ENCODE peak calls at places on chromosomes 16 and 17, in seven cellular contexts. One of them, this sample, is unnamed.

GRCh38 chr16:55494994-55495421 is 13.9 kb upstream of the LPCAT2 start:
- DNase-seq in spleen: no peak
- DNase-seq in psoas muscle: no peak
- DNase-seq in body of pancreas: peak; percentile 72
- DNase-seq in lower leg skin: peak; percentile 65
- DNase-seq in retinal pigment epithelial cell: no peak
- DNase-seq in tibial nerve: peak; percentile 81
- DNase-seq in this sample: peak; percentile 81

GRCh38 chr16:1984347-1985225 is 593 bp downstream of the GFER start:
- DNase-seq in retinal pigment epithelial cell: no peak
- DNase-seq in spleen: no peak
- DNase-seq in tibial nerve: no peak
- DNase-seq in body of pancreas: no peak
- DNase-seq in lower leg skin: no peak
- DNase-seq in psoas muscle: no peak
- DNase-seq in this sample: no peak

GRCh38 chr16:6193718-6194117 is 1096.1 kb upstream of the EEF2KMT start:
- DNase-seq in spleen: no peak
- DNase-seq in retinal pigment epithelial cell: no peak
- DNase-seq in lower leg skin: no peak
- DNase-seq in tibial nerve: no peak
- DNase-seq in psoas muscle: no peak
- DNase-seq in body of pancreas: no peak
- DNase-seq in this sample: no peak

GRCh38 chr16:71338193-71338592 is 20.3 kb upstream of the CALB2 start:
- DNase-seq in tibial nerve: no peak
- DNase-seq in retinal pigment epithelial cell: no peak
- DNase-seq in lower leg skin: no peak
- DNase-seq in spleen: no peak
- DNase-seq in body of pancreas: no peak
- DNase-seq in psoas muscle: no peak
- DNase-seq in this sample: no peak

GRCh38 chr17:67196422-67196821 is 48.6 kb downstream of the HELZ start:
- DNase-seq in spleen: no peak
- DNase-seq in psoas muscle: no peak
- DNase-seq in lower leg skin: no peak
- DNase-seq in body of pancreas: no peak
- DNase-seq in tibial nerve: no peak
- DNase-seq in retinal pigment epithelial cell: no peak
- DNase-seq in this sample: no peak

GRCh38 chr17:76142044-76143041 is 1.3 kb upstream of the FOXJ1 start:
- DNase-seq in psoas muscle: peak; percentile 47
- DNase-seq in lower leg skin: no peak
- DNase-seq in spleen: peak; percentile 70
- DNase-seq in tibial nerve: no peak
- DNase-seq in retinal pigment epithelial cell: no peak
- DNase-seq in body of pancreas: no peak
- DNase-seq in this sample: no peak

GRCh38 chr16:8878523-8878911 is 3.6 kb upstream of the LITAFD start:
- DNase-seq in retinal pigment epithelial cell: no peak
- DNase-seq in lower leg skin: no peak
- DNase-seq in tibial nerve: peak; percentile 40
- DNase-seq in body of pancreas: peak; percentile 40
- DNase-seq in psoas muscle: peak; percentile 45
- DNase-seq in spleen: no peak
- DNase-seq in this sample: no peak

GRCh38 chr17:82059272-82060000 is 6.2 kb downstream of the DUS1L start:
- DNase-seq in lower leg skin: no peak
- DNase-seq in spleen: peak; percentile 72
- DNase-seq in tibial nerve: no peak
- DNase-seq in retinal pigment epithelial cell: no peak
- DNase-seq in psoas muscle: peak; percentile 45
- DNase-seq in body of pancreas: no peak
- DNase-seq in this sample: no peak

GRCh38 chr17:34171245-34171818 is 83.8 kb upstream of the CCL2 start:
- DNase-seq in retinal pigment epithelial cell: no peak
- DNase-seq in lower leg skin: peak; percentile 52
- DNase-seq in tibial nerve: peak; percentile 72
- DNase-seq in body of pancreas: peak; percentile 77
- DNase-seq in spleen: no peak
- DNase-seq in psoas muscle: peak; percentile 63
- DNase-seq in this sample: peak; percentile 14

GRCh38 chr17:12599185-12599920 is 66.3 kb upstream of the MYOCD start:
- DNase-seq in lower leg skin: no peak
- DNase-seq in retinal pigment epithelial cell: no peak
- DNase-seq in psoas muscle: no peak
- DNase-seq in tibial nerve: no peak
- DNase-seq in spleen: no peak
- DNase-seq in body of pancreas: no peak
- DNase-seq in this sample: no peak

GRCh38 chr17:40600486-40601046 is 35.3 kb upstream of the CCR7 start:
- DNase-seq in retinal pigment epithelial cell: no peak
- DNase-seq in lower leg skin: no peak
- DNase-seq in psoas muscle: no peak
- DNase-seq in body of pancreas: no peak
- DNase-seq in tibial nerve: no peak
- DNase-seq in spleen: no peak
- DNase-seq in this sample: no peak

GRCh38 chr17:63492940-63493339 is 16.1 kb downstream of the ACE start:
- DNase-seq in body of pancreas: no peak
- DNase-seq in psoas muscle: no peak
- DNase-seq in tibial nerve: no peak
- DNase-seq in retinal pigment epithelial cell: no peak
- DNase-seq in spleen: no peak
- DNase-seq in lower leg skin: no peak
- DNase-seq in this sample: no peak

GRCh38 chr17:82440991-82441627 is 9.4 kb downstream of the CYBC1 start:
- DNase-seq in body of pancreas: peak; percentile 29
- DNase-seq in tibial nerve: no peak
- DNase-seq in psoas muscle: peak; percentile 79
- DNase-seq in lower leg skin: no peak
- DNase-seq in retinal pigment epithelial cell: no peak
- DNase-seq in spleen: peak; percentile 83
- DNase-seq in this sample: no peak

GRCh38 chr17:83186226-83186625 is 106.8 kb downstream of the METRNL start:
- DNase-seq in body of pancreas: peak; percentile 2
- DNase-seq in tibial nerve: no peak
- DNase-seq in spleen: no peak
- DNase-seq in psoas muscle: peak; percentile 24
- DNase-seq in lower leg skin: peak; percentile 12
- DNase-seq in retinal pigment epithelial cell: no peak
- DNase-seq in this sample: no peak

GRCh38 chr16:51151951-51152663 is 1.0 kb upstream of the SALL1 start:
- DNase-seq in lower leg skin: no peak
- DNase-seq in spleen: no peak
- DNase-seq in tibial nerve: peak; percentile 17
- DNase-seq in psoas muscle: no peak
- DNase-seq in retinal pigment epithelial cell: no peak
- DNase-seq in body of pancreas: peak; percentile 22
- DNase-seq in this sample: peak; percentile 78

GRCh38 chr17:50541402-50541915 is 5.5 kb upstream of the SPATA20 start:
- DNase-seq in psoas muscle: no peak
- DNase-seq in retinal pigment epithelial cell: no peak
- DNase-seq in spleen: no peak
- DNase-seq in body of pancreas: no peak
- DNase-seq in lower leg skin: no peak
- DNase-seq in tibial nerve: no peak
- DNase-seq in this sample: no peak
- TF ChIP-seq CTCF in psoas muscle: no peak
- TF ChIP-seq CTCF in retinal pigment epithelial cell: no peak
- TF ChIP-seq CTCF in spleen: no peak
- TF ChIP-seq CTCF in body of pancreas: no peak
- TF ChIP-seq CTCF in lower leg skin: no peak
- TF ChIP-seq CTCF in tibial nerve: no peak
- TF ChIP-seq CTCF in this sample: no peak

GRCh38 chr16:57859331-57859730 is 57.0 kb upstream of the KIFC3 start:
- DNase-seq in lower leg skin: no peak
- DNase-seq in tibial nerve: no peak
- DNase-seq in retinal pigment epithelial cell: no peak
- DNase-seq in psoas muscle: no peak
- DNase-seq in body of pancreas: no peak
- DNase-seq in spleen: peak; percentile 16
- DNase-seq in this sample: no peak
- TF ChIP-seq CTCF in lower leg skin: no peak
- TF ChIP-seq CTCF in tibial nerve: no peak
- TF ChIP-seq CTCF in retinal pigment epithelial cell: peak; percentile 57
- TF ChIP-seq CTCF in psoas muscle: no peak
- TF ChIP-seq CTCF in body of pancreas: no peak
- TF ChIP-seq CTCF in spleen: no peak
- TF ChIP-seq CTCF in this sample: peak; percentile 26

GRCh38 chr17:7711356-7711755 is 6.2 kb upstream of the DNAH2 start:
- DNase-seq in body of pancreas: no peak
- DNase-seq in psoas muscle: no peak
- DNase-seq in lower leg skin: no peak
- DNase-seq in retinal pigment epithelial cell: no peak
- DNase-seq in tibial nerve: no peak
- DNase-seq in spleen: no peak
- DNase-seq in this sample: no peak
- TF ChIP-seq CTCF in body of pancreas: no peak
- TF ChIP-seq CTCF in psoas muscle: no peak
- TF ChIP-seq CTCF in lower leg skin: no peak
- TF ChIP-seq CTCF in retinal pigment epithelial cell: peak; percentile 19
- TF ChIP-seq CTCF in tibial nerve: no peak
- TF ChIP-seq CTCF in spleen: no peak
- TF ChIP-seq CTCF in this sample: no peak

GRCh38 chr16:85446846-85447656 is 166.1 kb upstream of the GSE1 start:
- DNase-seq in spleen: peak; percentile 85
- DNase-seq in retinal pigment epithelial cell: no peak
- DNase-seq in lower leg skin: no peak
- DNase-seq in psoas muscle: peak; percentile 81
- DNase-seq in body of pancreas: peak; percentile 63
- DNase-seq in tibial nerve: no peak
- DNase-seq in this sample: no peak
- TF ChIP-seq CTCF in spleen: no peak
- TF ChIP-seq CTCF in retinal pigment epithelial cell: no peak
- TF ChIP-seq CTCF in lower leg skin: no peak
- TF ChIP-seq CTCF in psoas muscle: peak; percentile 24
- TF ChIP-seq CTCF in body of pancreas: no peak
- TF ChIP-seq CTCF in tibial nerve: no peak
- TF ChIP-seq CTCF in this sample: no peak

GRCh38 chr17:19399750-19400450 is 11.1 kb upstream of the RNF112 start:
- DNase-seq in lower leg skin: no peak
- DNase-seq in psoas muscle: no peak
- DNase-seq in retinal pigment epithelial cell: no peak
- DNase-seq in body of pancreas: no peak
- DNase-seq in spleen: peak; percentile 42
- DNase-seq in tibial nerve: no peak
- DNase-seq in this sample: no peak

GRCh38 chr17:19392303-19392702 is 5.3 kb upstream of the MFAP4 start:
- DNase-seq in retinal pigment epithelial cell: no peak
- DNase-seq in psoas muscle: no peak
- DNase-seq in lower leg skin: no peak
- DNase-seq in body of pancreas: no peak
- DNase-seq in spleen: no peak
- DNase-seq in tibial nerve: no peak
- DNase-seq in this sample: no peak

GRCh38 chr17:19401321-19402010 is 9.6 kb upstream of the RNF112 start:
- DNase-seq in spleen: no peak
- DNase-seq in tibial nerve: no peak
- DNase-seq in lower leg skin: no peak
- DNase-seq in psoas muscle: no peak
- DNase-seq in retinal pigment epithelial cell: no peak
- DNase-seq in body of pancreas: no peak
- DNase-seq in this sample: no peak

GRCh38 chr17:19398301-19399181 is 11.6 kb upstream of the MFAP4 start:
- DNase-seq in spleen: peak; percentile 81
- DNase-seq in lower leg skin: peak; percentile 74
- DNase-seq in body of pancreas: peak; percentile 60
- DNase-seq in tibial nerve: peak; percentile 78
- DNase-seq in retinal pigment epithelial cell: no peak
- DNase-seq in psoas muscle: peak; percentile 81
- DNase-seq in this sample: no peak

DNA sequence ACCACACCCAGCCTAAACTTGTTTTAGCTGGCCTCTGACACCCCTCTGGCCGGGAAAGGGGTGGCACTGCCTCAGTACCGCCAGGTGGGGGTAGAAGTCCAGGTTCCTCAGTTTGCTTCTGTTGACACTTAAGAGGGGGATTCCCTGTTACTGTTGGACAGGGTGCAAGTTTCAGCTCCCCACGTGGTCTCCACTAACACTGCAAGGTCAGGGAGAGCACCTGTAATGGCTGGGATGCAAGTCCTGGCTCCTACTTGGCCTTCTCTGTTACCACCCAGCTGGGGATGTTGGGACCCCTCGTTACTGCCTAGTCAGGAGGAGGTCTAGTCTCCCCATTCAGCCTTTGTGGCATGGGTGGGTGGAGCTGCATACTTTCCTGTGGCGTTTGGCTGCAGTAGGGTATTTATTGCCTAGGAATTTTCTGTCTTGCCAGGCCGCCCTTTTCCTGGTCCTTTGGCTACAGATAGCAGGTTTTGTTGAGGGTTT is 10.6 kb upstream of the MFAP4 start:
- DNase-seq in psoas muscle: no peak
- DNase-seq in tibial nerve: no peak
- DNase-seq in lower leg skin: no peak
- DNase-seq in spleen: peak; percentile 27
- DNase-seq in body of pancreas: peak; percentile 36
- DNase-seq in retinal pigment epithelial cell: no peak
- DNase-seq in this sample: no peak
- TF ChIP-seq CTCF in psoas muscle: no peak
- TF ChIP-seq CTCF in tibial nerve: no peak
- TF ChIP-seq CTCF in lower leg skin: no peak
- TF ChIP-seq CTCF in spleen: no peak
- TF ChIP-seq CTCF in body of pancreas: no peak
- TF ChIP-seq CTCF in retinal pigment epithelial cell: no peak
- TF ChIP-seq CTCF in this sample: no peak

This sample was measured in AG09319.